ENCODE peak calls at places on chromosomes 13 and 19, in four cellular contexts. V is PC-9; E is Panc1; G is stimulated activated CD4-positive, alpha-beta T cell treated with anti-CD3 and anti-CD28 coated beads, Interleukin-2, amount 100 ng/mL, for 48 hours. Y is an unnamed sample.

GRCh38 chr13:108834193-108834592 is 204.8 kb downstream of the MYO16 start:
- DNase-seq in V (no peak), E (no peak), G (no peak), Y (no peak)

GRCh38 chr13:35961461-35962220 is 169.5 kb downstream of the DCLK1 start:
- DNase-seq in V (no peak), E (no peak), G (no peak), Y (no peak)

GRCh38 chr19:1592755-1593628 is at the start of gene MBD3:
- DNase-seq in V (peak; percentile 93), E (no peak), G (peak; percentile 82), Y (peak; percentile 92)

GRCh38 chr19:23403024-23403423 is 7.8 kb upstream of the ZNF91 start:
- DNase-seq in V (no peak), E (no peak), G (no peak), Y (no peak)

GRCh38 chr13:93603043-93603442 is 376.4 kb downstream of the GPC6 start:
- DNase-seq in V (peak; percentile 0), E (no peak), G (no peak), Y (no peak)

GRCh38 chr13:50268500-50268899 is 253.3 kb downstream of the KCNRG start:
- DNase-seq in V (no peak), E (no peak), G (no peak), Y (no peak)

GRCh38 chr13:78121459-78122348 is 203.1 kb upstream of the EDNRB start:
- DNase-seq in V (no peak), E (no peak), G (peak; percentile 15), Y (peak; percentile 45)

GRCh38 chr19:3627351-3627723 is 747 bp upstream of the CACTIN start:
- DNase-seq in V (no peak), E (no peak), G (no peak), Y (no peak)

GRCh38 chr19:13103961-13104847 is 1.5 kb upstream of the LYL1 start:
- DNase-seq in V (no peak), E (no peak), G (peak; percentile 66), Y (no peak)

GRCh38 chr13:105871768-105872167 is 663.7 kb downstream of the EFNB2 start:
- DNase-seq in V (no peak), E (no peak), G (no peak), Y (no peak)

GRCh38 chr19:44725251-44725650 is 23.3 kb upstream of the BCL3 start:
- DNase-seq in V (no peak), E (no peak), G (no peak), Y (no peak)

GRCh38 chr13:83085186-83085900 is 796.9 kb downstream of the SLITRK1 start:
- DNase-seq in V (no peak), E (no peak), G (no peak), Y (no peak)

GRCh38 chr13:97322740-97323342 is 100.7 kb downstream of the MBNL2 start:
- DNase-seq in V (no peak), E (no peak), G (no peak), Y (no peak)

GRCh38 chr19:15199652-15200574 is 882 bp downstream of the NOTCH3 start:
- DNase-seq in V (peak; percentile 46), E (no peak), G (no peak), Y (no peak)

GRCh38 chr13:54016548-54016947 is 987.9 kb downstream of the OLFM4 start:
- DNase-seq in V (no peak), E (no peak), G (no peak), Y (no peak)

GRCh38 chr19:40605201-40605971 is 4.2 kb downstream of the LTBP4 start:
- DNase-seq in V (peak; percentile 90), E (no peak), G (no peak), Y (peak; percentile 45)

GRCh38 chr13:29756506-29756905 is 93.9 kb downstream of the UBL3 start:
- DNase-seq in V (no peak), E (no peak), G (no peak), Y (no peak)

GRCh38 chr19:2089001-2089711 is 7.0 kb downstream of the MOB3A start:
- DNase-seq in V (peak; percentile 34), E (no peak), G (no peak), Y (no peak)

GRCh38 chr19:50658438-50659317 is 9.4 kb downstream of the C19orf81 start:
- DNase-seq in V (no peak), E (no peak), G (peak; percentile 35), Y (peak; percentile 99)

Y was measured in NCI-H1930.